ENCODE peak calls at places on chromosomes 7 and 10, in six cellular contexts. N, T, Y, L, J and E are unnamed samples.

GRCh38 chr7:21579341-21580072 is 36.7 kb downstream of the DNAH11 start:
- DNase-seq in T (no peak), L (no peak), N (no peak), J (no peak), Y (no peak), E (no peak)

GRCh38 chr7:138662066-138663061 is 38.8 kb downstream of the SVOPL start:
- DNase-seq in L (no peak), J (no peak), Y (no peak), T (no peak), N (no peak), E (no peak)

GRCh38 chr10:96299383-96299782 is 4.9 kb upstream of the DNTT start:
- DNase-seq in T (peak), N (no peak), L (no peak), Y (no peak), J (no peak), E (no peak)

GRCh38 chr7:55369427-55369826 is 4.3 kb downstream of the LANCL2 start:
- DNase-seq in J (no peak), Y (no peak), N (peak), T (no peak), L (peak), E (no peak)

GRCh38 chr7:146926833-146927232 is 810.2 kb downstream of the CNTNAP2 start:
- DNase-seq in Y (no peak), J (no peak), N (no peak), L (no peak), T (no peak), E (no peak)

GRCh38 chr10:133442191-133442966 is 11.4 kb upstream of the SCART1 start:
- DNase-seq in J (no peak), Y (no peak), L (no peak), T (peak), N (no peak), E (no peak)

GRCh38 chr10:24793648-24794379 is 70.1 kb upstream of the ARHGAP21 start:
- DNase-seq in Y (no peak), T (no peak), J (no peak), L (no peak), N (peak), E (no peak)

GRCh38 chr10:7572435-7572834 is 94.3 kb downstream of the ITIH5 start:
- DNase-seq in T (no peak), Y (no peak), L (no peak), J (no peak), N (peak), E (no peak)

GRCh38 chr10:78458983-78459638 is 425.4 kb downstream of the RPS24 start:
- DNase-seq in N (peak), T (no peak), L (peak), Y (no peak), J (no peak), E (no peak)

GRCh38 chr7:74020396-74020795 is 7.6 kb upstream of the ELN start:
- DNase-seq in Y (no peak), J (no peak), L (no peak), T (no peak), N (no peak), E (no peak)

GRCh38 chr7:98360221-98361124 is 40.4 kb downstream of the BAIAP2L1 start:
- DNase-seq in T (no peak), L (no peak), N (no peak), J (no peak), Y (no peak), E (no peak)

GRCh38 chr10:43078986-43079273 is 2.1 kb downstream of the RET start:
- DNase-seq in Y (no peak), T (peak), N (no peak), J (no peak), L (no peak), E (peak)

GRCh38 chr10:16146993-16147392 is 286.7 kb upstream of the MINDY3 start:
- DNase-seq in J (no peak), Y (no peak), N (no peak), L (no peak), T (no peak), E (no peak)

GRCh38 chr10:68666280-68666760 is 54.7 kb upstream of the CCAR1 start:
- DNase-seq in L (peak), T (no peak), J (no peak), N (peak), Y (no peak), E (no peak)

GRCh38 chr10:97140887-97141745 is 44.6 kb downstream of the SLIT1 start:
- DNase-seq in T (no peak), L (no peak), N (no peak), J (no peak), Y (no peak), E (no peak)

GRCh38 chr10:82529064-82529463 is 654.1 kb downstream of the NRG3 start:
- DNase-seq in T (no peak), J (no peak), Y (no peak), N (no peak), L (no peak), E (no peak)

GRCh38 chr7:34530211-34530610 is 127.8 kb upstream of the NPSR1 start:
- DNase-seq in Y (no peak), N (no peak), J (no peak), L (no peak), T (no peak), E (no peak)

GRCh38 chr10:97333601-97334369 is 744 bp downstream of the FRAT2 start:
- DNase-seq in N (peak), L (no peak), J (no peak), Y (peak), T (peak), E (no peak)

GRCh38 chr10:96606216-96606615 is 19.4 kb upstream of the TM9SF3 start:
- DNase-seq in T (no peak), L (no peak), N (peak), Y (no peak), J (no peak), E (no peak)

GRCh38 chr7:14381936-14382335 is 392.5 kb upstream of the ETV1 start:
- DNase-seq in N (no peak), J (no peak), Y (no peak), T (no peak), L (no peak), E (no peak)

GRCh38 chr7:96321041-96321669 is 743 bp downstream of the SLC25A13 start:
- DNase-seq in N (peak), L (peak), T (no peak), Y (peak), J (no peak), E (peak)

DNA sequence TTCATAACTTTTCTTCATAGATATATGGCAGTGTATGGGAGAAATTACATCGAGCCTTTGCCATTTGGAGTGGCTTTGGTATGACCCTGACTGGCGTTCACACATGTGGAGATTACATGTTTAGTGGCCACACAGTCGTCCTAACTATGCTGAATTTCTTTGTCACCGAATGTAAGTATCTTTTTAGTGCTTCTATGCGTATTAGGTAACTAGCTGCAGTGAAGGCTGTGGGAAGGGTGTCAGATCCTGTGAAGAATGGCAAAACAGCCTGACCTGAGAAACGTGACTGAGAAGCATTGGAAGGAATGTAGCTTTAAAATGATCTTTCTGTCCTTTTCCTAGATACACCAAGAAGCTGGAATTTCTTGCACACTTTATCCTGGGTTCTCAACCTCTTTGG is 34.5 kb upstream of the VDAC2 start:
- DNase-seq in T (no peak), L (no peak), Y (no peak), J (no peak), N (no peak), E (no peak)
- TF ChIP-seq CTCF in T (no peak), L (no peak), Y (no peak), J (no peak), N (no peak), E (no peak)

DNA sequence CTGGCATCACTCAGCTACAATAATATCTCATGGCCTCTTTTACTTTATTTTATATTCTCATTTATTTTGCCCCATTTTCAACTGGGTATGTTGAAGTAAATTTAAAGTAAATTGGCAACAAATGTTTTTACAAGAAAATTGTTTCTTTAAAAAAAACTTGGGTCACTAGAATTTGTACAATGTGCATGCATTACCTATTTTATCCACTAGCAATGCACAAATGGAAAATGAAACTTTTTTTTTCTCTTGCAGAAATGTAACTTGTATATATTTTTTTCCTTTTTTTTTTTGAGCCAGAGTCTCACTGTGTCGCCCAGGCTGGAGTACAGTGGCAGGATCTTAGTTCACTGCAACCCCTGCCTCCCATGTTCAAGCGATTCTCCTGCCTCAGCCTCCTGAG is 10.3 kb upstream of the H2AZ2 start:
- DNase-seq in N (no peak), J (no peak), L (no peak), T (no peak), Y (no peak), E (no peak)
- TF ChIP-seq CTCF in N (no peak), J (peak), L (no peak), T (peak), Y (no peak), E (no peak)

GRCh38 chr7:266851-267840 is 22.8 kb upstream of the FOXL3 start:
- DNase-seq in Y (no peak), T (no peak), J (peak), N (no peak), L (no peak), E (peak)
- TF ChIP-seq CTCF in Y (peak), T (no peak), J (peak), N (peak), L (no peak), E (peak)

GRCh38 chr7:81767883-81768282 is 2.0 kb downstream of the HGF start:
- DNase-seq in T (no peak), J (no peak), Y (no peak), L (no peak), N (no peak), E (no peak)

GRCh38 chr7:81774496-81774895 is 4.6 kb upstream of the HGF start:
- DNase-seq in N (no peak), T (no peak), L (no peak), J (no peak), Y (no peak), E (no peak)

GRCh38 chr7:81770823-81771222 is 976 bp upstream of the HGF start:
- DNase-seq in N (no peak), J (no peak), T (no peak), L (no peak), Y (no peak), E (no peak)

GRCh38 chr7:81768951-81769778 is 682 bp downstream of the HGF start:
- DNase-seq in Y (no peak), T (no peak), J (no peak), L (no peak), N (no peak), E (no peak)

GRCh38 chr7:81769891-81770818 is at the start of gene HGF:
- DNase-seq in J (no peak), N (peak), Y (peak), L (no peak), T (no peak), E (no peak)
- TF ChIP-seq CTCF in J (no peak), N (peak), Y (no peak), L (peak), T (no peak), E (no peak)

GRCh38 chr7:32039000-32039756 is 31.0 kb downstream of the PDE1C start:
- DNase-seq in J (no peak), Y (peak), N (no peak), T (no peak), L (no peak), E (no peak)
- TF ChIP-seq CTCF in J (no peak), Y (peak), N (peak), T (no peak), L (no peak), E (no peak)

GRCh38 chr10:2625094-2625493 is 442.3 kb upstream of the PFKP start:
- DNase-seq in L (no peak), T (no peak), J (no peak), Y (no peak), N (no peak), E (no peak)

GRCh38 chr10:2619927-2620326 is 447.4 kb upstream of the PFKP start:
- DNase-seq in N (no peak), J (no peak), T (no peak), Y (no peak), L (no peak), E (no peak)

GRCh38 chr10:2620827-2621521 is 446.4 kb upstream of the PFKP start:
- DNase-seq in J (no peak), Y (no peak), L (no peak), N (no peak), T (no peak), E (no peak)

GRCh38 chr10:2623675-2624274 is 443.6 kb upstream of the PFKP start:
- DNase-seq in Y (no peak), L (no peak), T (no peak), J (no peak), N (no peak), E (no peak)

DNA sequence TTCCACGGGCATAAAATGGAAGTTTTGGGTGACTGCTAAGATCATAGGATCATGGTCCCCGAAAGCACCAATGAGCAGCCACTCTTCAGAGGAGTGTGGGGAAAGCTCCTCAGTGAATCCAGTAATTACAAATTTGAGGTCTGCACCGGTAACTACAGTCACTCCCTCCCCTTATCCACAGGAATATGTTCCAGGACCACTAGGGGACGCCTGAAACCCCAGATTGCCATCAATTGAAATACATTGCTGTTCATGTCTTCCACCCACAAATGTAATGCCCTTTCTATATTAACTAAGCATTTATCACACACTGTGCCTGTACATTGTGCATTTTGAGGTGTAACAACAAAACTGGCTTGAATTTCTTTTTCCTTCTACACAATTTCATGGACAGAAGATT is 447.9 kb upstream of the PFKP start:
- DNase-seq in J (no peak), N (no peak), L (no peak), Y (no peak), T (no peak), E (no peak)
- TF ChIP-seq CTCF in J (no peak), N (peak), L (peak), Y (no peak), T (no peak), E (peak)

GRCh38 chr10:33774857-33775256 is 440.4 kb upstream of the NRP1 start:
- DNase-seq in T (no peak), N (no peak), J (no peak), L (no peak), Y (no peak), E (no peak)
- TF ChIP-seq CTCF in T (no peak), N (no peak), J (no peak), L (no peak), Y (no peak), E (no peak)